ENCODE peak calls at places on chromosome 17, in five cellular contexts. T is BE2C, J is psoas muscle, I is NCI-H1436, H is GM12878. Y is an unnamed sample.

GRCh38 chr17:57868007-57868774 is 18.3 kb upstream of the MRPS23 start:
- DNase-seq in T (peak), I (no peak), H (peak), J (peak), Y (peak)

GRCh38 chr17:58403312-58403711 is 14.0 kb downstream of the RNF43 start:
- DNase-seq in H (no peak), I (no peak), T (no peak), J (no peak), Y (no peak)

GRCh38 chr17:2874211-2874686 is 78.0 kb downstream of the RAP1GAP2 start:
- DNase-seq in I (no peak), T (no peak), J (no peak), H (no peak), Y (no peak)

GRCh38 chr17:4463818-4464501 is 30.2 kb downstream of the SPNS3 start:
- DNase-seq in H (no peak), T (no peak), I (no peak), J (no peak), Y (no peak)

GRCh38 chr17:77307479-77308198 is 166.9 kb downstream of the SEC14L1 start:
- DNase-seq in H (no peak), J (peak), I (no peak), T (no peak), Y (no peak)

GRCh38 chr17:49210158-49211029 is at the start of the genes ABI3 and GNGT2:
- DNase-seq in J (peak), T (no peak), H (peak), I (peak), Y (no peak)

GRCh38 chr17:48113201-48113676 is 5.7 kb downstream of the SNX11 start:
- DNase-seq in I (no peak), H (peak), T (no peak), J (no peak), Y (no peak)

GRCh38 chr17:61997649-61998048 is 67.4 kb downstream of the MED13 start:
- DNase-seq in J (no peak), H (no peak), T (no peak), I (no peak), Y (no peak)

GRCh38 chr17:36849871-36850348 is 87.4 kb upstream of the LHX1 start:
- DNase-seq in J (no peak), H (peak), I (no peak), T (peak), Y (no peak)

GRCh38 chr17:36899250-36900129 is 37.8 kb upstream of the LHX1 start:
- DNase-seq in I (no peak), J (no peak), H (no peak), T (no peak), Y (no peak)

GRCh38 chr17:6927290-6927844 is 68.5 kb upstream of the ALOX12 start:
- DNase-seq in H (no peak), T (no peak), J (no peak), I (no peak), Y (no peak)

GRCh38 chr17:67601897-67602296 is 115.8 kb upstream of the NOL11 start:
- DNase-seq in H (no peak), T (no peak), J (no peak), I (no peak), Y (no peak)

GRCh38 chr17:694239-694638 is 20.4 kb downstream of the VPS53 start:
- DNase-seq in T (no peak), I (no peak), H (no peak), J (no peak), Y (no peak)

GRCh38 chr17:5672815-5673430 is 88.6 kb upstream of the NLRP1 start:
- DNase-seq in H (no peak), J (no peak), T (no peak), I (no peak), Y (no peak)

GRCh38 chr17:83046759-83047478 is 32.5 kb upstream of the METRNL start:
- DNase-seq in I (no peak), J (no peak), T (no peak), H (no peak), Y (no peak)

GRCh38 chr17:46958192-46958591 is 20.9 kb downstream of the RPRML start:
- DNase-seq in T (no peak), I (no peak), H (no peak), J (no peak), Y (no peak)

GRCh38 chr17:17151962-17152361 is 54.2 kb downstream of the PLD6 start:
- DNase-seq in J (peak), I (no peak), T (no peak), H (no peak), Y (peak)

GRCh38 chr17:73430848-73431247 is 119.0 kb upstream of the CDC42EP4 start:
- DNase-seq in T (no peak), I (no peak), H (no peak), J (no peak), Y (no peak)

GRCh38 chr17:859461-860195 is 77.5 kb downstream of the MRM3 start:
- DNase-seq in H (no peak), I (no peak), J (peak), T (no peak), Y (no peak)

GRCh38 chr17:43438626-43439529 is 40.1 kb downstream of the ARL4D start:
- DNase-seq in J (no peak), I (peak), H (no peak), T (peak), Y (no peak)

GRCh38 chr17:67759355-67760171 is 41.8 kb downstream of the NOL11 start:
- DNase-seq in T (no peak), I (no peak), H (no peak), J (peak), Y (no peak)

GRCh38 chr17:14468858-14469257 is 168.0 kb downstream of the HS3ST3B1 start:
- DNase-seq in H (no peak), T (no peak), I (no peak), J (no peak), Y (no peak)

GRCh38 chr17:32586666-32587065 is 99.9 kb downstream of the CDK5R1 start:
- DNase-seq in I (no peak), T (no peak), J (no peak), H (no peak), Y (no peak)